ENCODE peak calls at places on chromosomes 11 and 22, in four cellular contexts. H, T, Z and X are unnamed samples. For H3K27me3, the result is how much of the 10 kb centered on the place peaks cover.

GRCh38 chr11:62108017-62108750 is 15.6 kb upstream of the INCENP start:
- DNase-seq in H (peak), T (no peak), Z (peak), X (no peak)

GRCh38 chr22:23183107-23183698 is 2.9 kb downstream of the BCR start:
- DNase-seq in H (peak), T (peak), Z (peak), X (peak)

GRCh38 chr11:79294845-79295520 is 145.8 kb downstream of the TENM4 start:
- DNase-seq in H (no peak), T (no peak), Z (no peak), X (no peak)

GRCh38 chr11:86138958-86139357 is 70.1 kb upstream of the PICALM start:
- DNase-seq in H (no peak), T (no peak), Z (no peak), X (no peak)

GRCh38 chr11:93330446-93330984 is at the start of gene DEUP1:
- DNase-seq in H (no peak), T (peak), Z (peak), X (peak)

GRCh38 chr22:44180706-44181032 is at the start of gene PARVG:
- DNase-seq in H (no peak), T (no peak), Z (peak), X (no peak)

GRCh38 chr11:76880956-76881355 is 20.2 kb downstream of the ACER3 start:
- DNase-seq in H (no peak), T (no peak), Z (no peak), X (no peak)

GRCh38 chr11:14112721-14113120 is 150.2 kb downstream of the SPON1 start:
- DNase-seq in H (no peak), T (no peak), Z (no peak), X (no peak)

GRCh38 chr11:63592975-63593395 is 21.2 kb downstream of the PLAAT3 start:
- DNase-seq in H (peak), T (peak), Z (no peak), X (no peak)

GRCh38 chr22:21762712-21763581 is 27.4 kb upstream of the YPEL1 start:
- DNase-seq in H (no peak), T (no peak), Z (no peak), X (no peak)

GRCh38 chr22:17131686-17132085 is 10.5 kb upstream of the TMEM121B start:
- DNase-seq in H (no peak), T (peak), Z (no peak), X (no peak)

GRCh38 chr11:114197799-114198500 is 98.2 kb upstream of the NNMT start:
- DNase-seq in H (peak), T (no peak), Z (peak), X (no peak)

GRCh38 chr11:119779195-119780071 is 50.4 kb upstream of the NECTIN1 start:
- DNase-seq in H (no peak), T (no peak), Z (no peak), X (no peak)

GRCh38 chr11:80748207-80748606 is 1307.4 kb upstream of the TENM4 start:
- DNase-seq in H (no peak), T (no peak), Z (no peak), X (no peak)

GRCh38 chr11:119800171-119800570 is 71.2 kb upstream of the NECTIN1 start:
- DNase-seq in H (no peak), T (no peak), Z (no peak), X (no peak)

GRCh38 chr11:11740081-11740702 is 101.6 kb upstream of the USP47 start:
- DNase-seq in H (no peak), T (no peak), Z (no peak), X (no peak)

GRCh38 chr11:123404626-123405025 is 25.4 kb upstream of the GRAMD1B start:
- DNase-seq in H (no peak), T (no peak), Z (no peak), X (no peak)

GRCh38 chr11:120707663-120708062 is 196.1 kb downstream of the GRIK4 start:
- DNase-seq in H (no peak), T (no peak), Z (no peak), X (no peak)

GRCh38 chr22:20001082-20001638 is 15.5 kb downstream of the ARVCF start:
- DNase-seq in H (no peak), T (no peak), Z (no peak), X (no peak)

GRCh38 chr11:469684-470667 is 19.9 kb downstream of the PTDSS2 start:
- DNase-seq in H (no peak), T (peak), Z (peak), X (peak)

GRCh38 chr11:68115285-68115684 is 5.9 kb downstream of the CHKA start:
- DNase-seq in H (no peak), T (no peak), Z (no peak), X (no peak)

GRCh38 chr22:39518996-39519680 is 1.2 kb upstream of the ATF4 start:
- DNase-seq in H (peak), T (no peak), Z (peak), X (no peak)

GRCh38 chr22:32849501-32849900 is 48.0 kb downstream of the TIMP3 start:
- DNase-seq in H (no peak), T (no peak), Z (no peak), X (no peak)

GRCh38 chr11:6013042-6013441 is 6.3 kb upstream of the OR56A4 start:
- DNase-seq in H (no peak), T (no peak), Z (no peak), X (no peak)

GRCh38 chr22:47063606-47064005 is 301.2 kb downstream of the TBC1D22A start:
- DNase-seq in H (no peak), T (no peak), Z (no peak), X (no peak)

DNA sequence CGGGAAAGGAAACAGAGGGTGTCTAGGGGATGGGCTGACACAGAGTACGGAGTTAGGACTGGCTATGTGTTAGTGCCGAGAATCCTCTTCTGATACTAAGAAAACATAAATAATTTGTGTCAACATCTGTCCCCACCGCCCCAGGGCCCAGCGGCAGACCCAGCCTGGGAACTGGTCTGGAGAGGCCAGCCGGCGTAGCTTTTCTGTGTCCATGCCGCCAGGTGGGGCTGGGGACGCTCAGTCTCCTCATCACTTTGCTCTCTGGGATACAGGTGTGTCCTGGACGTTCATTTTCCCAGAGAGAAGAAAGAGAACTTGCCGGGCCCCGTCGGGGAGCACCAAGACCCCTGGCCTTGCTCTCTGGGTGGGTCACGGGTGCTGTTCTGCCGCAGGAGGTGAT is 54.7 kb downstream of the WNT7B start:
- DNase-seq in H (no peak), T (no peak), Z (no peak), X (no peak)
- H3K27me3 ChIP-seq in H (under half), T (under half), Z (under half), X (under half)

DNA sequence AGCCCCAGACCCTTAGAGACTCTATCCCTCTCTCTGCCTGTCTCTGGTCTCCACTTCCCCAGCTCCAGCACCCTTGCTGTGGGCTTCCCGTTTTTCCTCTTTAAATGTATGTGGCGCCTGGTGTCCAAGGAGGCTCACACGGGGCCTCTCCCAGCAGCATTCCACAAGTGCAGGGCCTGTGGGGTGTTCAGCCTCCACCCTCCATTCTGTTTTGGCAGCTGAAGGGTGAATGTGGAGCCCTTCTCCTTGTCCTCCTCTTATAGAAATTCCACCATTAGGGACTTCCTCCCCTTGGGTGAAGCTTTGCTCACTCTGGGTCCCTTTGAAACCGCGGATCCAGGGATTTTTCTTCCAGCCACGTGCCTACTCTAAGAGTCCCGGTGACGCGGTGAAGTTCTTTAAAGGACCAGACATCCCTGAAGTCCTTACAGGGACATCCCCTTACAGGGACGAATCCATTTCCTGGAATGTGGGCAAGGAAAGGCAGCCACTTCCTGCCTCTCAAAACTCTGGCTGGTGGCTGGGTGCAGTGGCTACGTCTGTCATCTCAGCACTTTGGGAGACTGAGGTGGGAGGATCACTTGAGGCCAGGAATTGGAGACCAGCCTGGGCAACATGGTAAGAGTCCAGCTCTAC is 1.6 kb upstream of the TSPAN18 start:
- DNase-seq in H (no peak), T (no peak), Z (no peak), X (no peak)
- H3K27me3 ChIP-seq in H (under half), T (under half), Z (under half), X (under half)

DNA sequence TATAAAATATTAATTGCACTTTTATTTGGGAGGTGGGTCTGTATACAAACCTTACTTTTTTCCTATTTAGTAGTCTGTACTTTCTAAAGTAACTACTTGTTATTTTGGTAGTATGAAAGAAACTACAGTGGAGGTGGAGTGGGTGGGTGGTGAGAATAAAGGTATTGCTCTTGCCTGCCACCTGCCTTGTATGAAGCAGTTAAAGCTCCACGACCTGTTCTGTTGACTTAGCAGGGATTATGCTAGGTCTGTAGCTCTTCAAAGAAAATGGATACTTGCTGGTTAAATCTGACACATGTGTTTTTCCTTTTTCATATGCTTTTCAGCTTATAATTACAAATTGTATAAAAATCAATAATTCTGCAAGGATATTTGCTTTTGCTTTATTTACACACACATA is 111.9 kb downstream of the EHF start:
- DNase-seq in H (no peak), T (no peak), Z (no peak), X (no peak)
- H3K27me3 ChIP-seq in H (under half), T (under half), Z (under half), X (under half)

DNA sequence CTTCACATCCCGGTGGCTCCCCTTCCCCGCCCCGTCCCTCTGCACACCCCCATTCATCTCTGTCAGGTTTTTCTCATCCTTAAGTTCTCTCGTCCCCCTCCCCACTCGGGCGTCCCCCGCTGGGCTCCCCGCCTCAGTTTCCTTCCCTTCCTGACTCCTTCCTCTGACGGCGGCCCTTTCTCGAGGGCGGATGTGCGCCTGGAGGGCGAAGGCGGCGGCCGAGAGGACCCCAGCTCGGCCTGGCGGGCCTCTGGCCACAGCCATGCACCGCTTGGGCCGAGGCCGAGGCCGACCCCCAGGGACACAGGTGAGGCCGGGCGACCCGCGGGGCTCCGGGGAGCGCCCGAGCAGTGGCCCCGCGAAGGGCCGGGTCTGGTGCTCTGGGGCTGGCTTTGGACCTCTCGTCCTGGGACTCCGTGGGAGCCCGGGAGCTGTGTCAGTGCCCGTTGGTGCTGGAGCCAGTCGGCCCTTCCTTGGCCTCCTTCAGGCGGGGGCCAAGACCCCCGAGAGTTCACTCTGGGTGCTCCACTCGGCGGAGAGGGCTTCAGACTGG is 2.9 kb downstream of the PHLDB1 start:
- DNase-seq in H (no peak), T (peak), Z (no peak), X (peak)
- H3K27me3 ChIP-seq in H (under half), T (under half), Z (under half), X (under half)

GRCh38 chr22:27970596-27971220 is 51.7 kb upstream of the PITPNB start:
- DNase-seq in H (no peak), T (no peak), Z (no peak), X (no peak)
- H3K27me3 ChIP-seq in H (under half), T (under half), Z (under half), X (under half)

GRCh38 chr11:134397304-134398078 is 14.6 kb downstream of the B3GAT1 start:
- DNase-seq in H (no peak), T (no peak), Z (no peak), X (no peak)
- H3K27me3 ChIP-seq in H (under half), T (under half), Z (under half), X (under half)

DNA sequence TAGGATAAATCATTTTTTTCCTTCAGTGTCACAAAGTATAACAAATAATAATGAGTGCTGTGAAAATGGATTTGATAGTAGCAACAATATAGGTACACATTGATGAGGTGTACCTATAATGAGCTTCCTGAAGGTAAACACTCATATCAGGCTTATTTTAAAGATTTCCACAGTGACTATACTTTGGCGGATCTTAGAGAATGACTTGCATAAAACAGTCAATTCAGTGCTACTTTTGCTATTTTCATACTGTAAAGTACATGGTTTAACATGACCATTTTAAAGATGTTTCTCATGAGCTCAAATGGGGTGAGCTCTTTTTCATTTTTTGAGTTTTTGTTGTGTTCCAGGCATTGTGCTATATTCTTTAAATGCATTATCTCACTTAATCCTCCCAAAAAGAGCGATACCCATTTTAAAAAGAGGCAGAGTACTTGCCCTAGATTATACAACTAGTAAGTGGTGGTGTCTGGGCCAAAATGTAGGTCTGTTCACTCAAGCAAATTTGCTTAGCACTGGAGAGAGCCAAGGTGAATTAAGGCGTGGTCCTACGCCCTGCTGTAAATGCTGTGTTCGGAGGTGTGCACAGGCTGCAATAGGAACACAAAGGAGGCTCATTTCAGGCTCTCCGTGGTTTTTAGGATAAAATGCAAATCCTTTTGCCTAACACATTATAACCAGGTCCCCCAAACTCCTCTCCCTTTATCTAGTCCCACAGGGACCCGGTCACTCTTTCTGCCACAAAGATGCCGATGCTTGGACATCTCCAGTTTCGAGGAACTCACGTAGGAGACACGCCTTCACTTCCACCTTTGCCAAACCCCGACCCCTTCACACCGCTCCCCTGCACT is 617 bp upstream of the ALKBH3 start:
- DNase-seq in H (no peak), T (no peak), Z (no peak), X (no peak)
- H3K27me3 ChIP-seq in H (under half), T (under half), Z (under half), X (under half)

DNA sequence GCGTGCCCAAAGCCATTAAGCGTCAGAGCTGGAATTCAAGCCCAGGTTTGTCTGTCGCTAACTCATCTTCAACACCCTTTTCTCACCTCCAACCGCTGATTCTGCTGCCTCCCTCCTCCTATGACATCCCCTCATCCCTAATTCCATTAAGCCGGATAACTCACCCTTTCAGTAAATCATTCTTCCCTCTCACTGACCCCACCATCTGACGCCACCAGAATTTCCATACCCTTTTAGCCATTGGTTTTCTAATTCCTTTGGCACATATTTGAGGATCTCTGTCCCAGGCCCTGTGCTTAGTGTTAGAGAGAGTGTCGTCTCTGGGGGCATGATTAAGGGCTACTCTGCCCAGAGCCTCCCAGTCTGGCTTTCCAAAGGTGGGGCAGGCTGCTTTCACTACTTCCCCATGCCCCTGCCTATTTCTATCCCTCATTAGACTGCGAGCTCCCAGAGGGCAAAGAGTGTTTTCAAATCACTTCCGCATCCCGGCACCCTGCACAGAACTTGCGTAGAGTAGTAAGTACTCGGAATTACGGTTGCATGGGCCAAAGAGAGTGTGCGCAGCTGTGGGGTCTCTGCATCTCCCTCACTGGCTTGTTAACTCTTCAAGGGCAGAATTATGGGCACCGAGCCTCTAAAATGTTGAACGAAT is 3.9 kb downstream of the KLHL35 start:
- DNase-seq in H (no peak), T (peak), Z (no peak), X (no peak)
- H3K27me3 ChIP-seq in H (under half), T (under half), Z (under half), X (under half)

DNA sequence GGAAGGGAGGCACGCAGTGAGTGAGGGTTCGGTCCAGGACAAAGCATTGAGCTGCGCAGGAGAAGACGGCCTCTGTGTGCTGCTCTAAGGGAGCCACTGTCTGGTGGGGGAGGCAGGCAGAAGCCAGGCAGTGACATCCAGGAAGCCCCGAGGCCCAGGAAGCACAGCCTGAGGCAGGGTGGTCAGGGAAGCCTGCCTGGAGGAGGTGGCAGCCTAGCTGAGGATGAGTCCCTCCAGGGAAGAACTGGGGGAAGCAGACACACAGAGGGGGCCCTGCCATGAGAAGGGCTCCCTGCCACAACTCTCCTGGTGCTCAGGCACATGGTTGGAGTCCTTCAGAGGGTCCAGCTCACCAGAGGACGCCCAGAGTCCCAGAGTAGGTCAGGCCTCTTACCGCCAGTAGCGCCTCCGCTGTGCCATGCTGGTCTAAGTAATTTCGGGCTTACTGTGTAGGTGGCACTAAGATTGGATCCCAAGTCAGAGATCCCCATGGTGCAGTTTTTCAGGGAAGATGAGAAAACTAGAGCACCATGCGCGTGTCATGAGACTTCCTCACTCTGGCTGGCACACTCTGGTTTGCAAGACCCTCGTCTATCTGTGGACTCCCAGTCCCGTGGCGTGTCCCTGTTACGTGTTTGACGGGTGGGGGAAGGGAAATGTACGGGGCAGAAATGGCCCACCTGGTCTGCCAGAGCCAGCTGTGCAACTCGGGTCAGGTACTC is 887.2 kb downstream of the BRD1 start:
- DNase-seq in H (no peak), T (no peak), Z (no peak), X (no peak)
- H3K27me3 ChIP-seq in H (under half), T (under half), Z (under half), X (under half)

GRCh38 chr11:126456783-126457542 is 101.5 kb downstream of the ST3GAL4 start:
- DNase-seq in H (no peak), T (no peak), Z (no peak), X (no peak)
- H3K27me3 ChIP-seq in H (under half), T (under half), Z (under half), X (under half)